ENCODE peak calls at places on chromosomes 13 and 19, in four cellular contexts. One of them, this sample, is unnamed.

GRCh38 chr19:2181618-2181997 is 17.9 kb downstream of the DOT1L start:
- DNase-seq in activated T-helper 1 cell treated with anti-CD3 and anti-CD28 coated beads, Interleukin-12 subunit alpha, Interleukin-12 subunit beta, Interleukin-2, Interleukin-4 antibody, amounts not matched to agents 30 ng/mL and 10 ng/mL and 1 ng/mL, durations not matched to agents 14 hours and 24 hours and 36 hours: no peak
- DNase-seq in stimulated activated naive CD8-positive, alpha-beta T cell treated with anti-CD3 and anti-CD28 coated beads, Interleukin-15, Interleukin-2, amounts not matched to agents 100 U/mL and 50 U/mL, for 24 hours: no peak
- DNase-seq in effector memory CD8-positive, alpha-beta T cell: no peak
- DNase-seq in this sample: no peak

GRCh38 chr13:102903659-102904407 is 58.0 kb downstream of the ERCC5 start:
- DNase-seq in activated T-helper 1 cell treated with anti-CD3 and anti-CD28 coated beads, Interleukin-12 subunit alpha, Interleukin-12 subunit beta, Interleukin-2, Interleukin-4 antibody, amounts not matched to agents 30 ng/mL and 10 ng/mL and 1 ng/mL, durations not matched to agents 14 hours and 24 hours and 36 hours: no peak
- DNase-seq in stimulated activated naive CD8-positive, alpha-beta T cell treated with anti-CD3 and anti-CD28 coated beads, Interleukin-15, Interleukin-2, amounts not matched to agents 100 U/mL and 50 U/mL, for 24 hours: no peak
- DNase-seq in effector memory CD8-positive, alpha-beta T cell: no peak
- DNase-seq in this sample: no peak

GRCh38 chr13:92823059-92823458 is 403.5 kb upstream of the GPC6 start:
- DNase-seq in activated T-helper 1 cell treated with anti-CD3 and anti-CD28 coated beads, Interleukin-12 subunit alpha, Interleukin-12 subunit beta, Interleukin-2, Interleukin-4 antibody, amounts not matched to agents 30 ng/mL and 10 ng/mL and 1 ng/mL, durations not matched to agents 14 hours and 24 hours and 36 hours: no peak
- DNase-seq in stimulated activated naive CD8-positive, alpha-beta T cell treated with anti-CD3 and anti-CD28 coated beads, Interleukin-15, Interleukin-2, amounts not matched to agents 100 U/mL and 50 U/mL, for 24 hours: no peak
- DNase-seq in effector memory CD8-positive, alpha-beta T cell: no peak
- DNase-seq in this sample: no peak

GRCh38 chr19:12777217-12778019 is 2.1 kb upstream of the HOOK2 start:
- DNase-seq in activated T-helper 1 cell treated with anti-CD3 and anti-CD28 coated beads, Interleukin-12 subunit alpha, Interleukin-12 subunit beta, Interleukin-2, Interleukin-4 antibody, amounts not matched to agents 30 ng/mL and 10 ng/mL and 1 ng/mL, durations not matched to agents 14 hours and 24 hours and 36 hours: peak; percentile 78
- DNase-seq in stimulated activated naive CD8-positive, alpha-beta T cell treated with anti-CD3 and anti-CD28 coated beads, Interleukin-15, Interleukin-2, amounts not matched to agents 100 U/mL and 50 U/mL, for 24 hours: peak; percentile 93
- DNase-seq in effector memory CD8-positive, alpha-beta T cell: peak; percentile 74
- DNase-seq in this sample: peak; percentile 84

GRCh38 chr19:5058456-5059190 is 89.7 kb downstream of the KDM4B start:
- DNase-seq in activated T-helper 1 cell treated with anti-CD3 and anti-CD28 coated beads, Interleukin-12 subunit alpha, Interleukin-12 subunit beta, Interleukin-2, Interleukin-4 antibody, amounts not matched to agents 30 ng/mL and 10 ng/mL and 1 ng/mL, durations not matched to agents 14 hours and 24 hours and 36 hours: no peak
- DNase-seq in stimulated activated naive CD8-positive, alpha-beta T cell treated with anti-CD3 and anti-CD28 coated beads, Interleukin-15, Interleukin-2, amounts not matched to agents 100 U/mL and 50 U/mL, for 24 hours: no peak
- DNase-seq in effector memory CD8-positive, alpha-beta T cell: no peak
- DNase-seq in this sample: no peak

GRCh38 chr13:44399045-44399444 is 25.4 kb downstream of the SERP2 start:
- DNase-seq in activated T-helper 1 cell treated with anti-CD3 and anti-CD28 coated beads, Interleukin-12 subunit alpha, Interleukin-12 subunit beta, Interleukin-2, Interleukin-4 antibody, amounts not matched to agents 30 ng/mL and 10 ng/mL and 1 ng/mL, durations not matched to agents 14 hours and 24 hours and 36 hours: no peak
- DNase-seq in stimulated activated naive CD8-positive, alpha-beta T cell treated with anti-CD3 and anti-CD28 coated beads, Interleukin-15, Interleukin-2, amounts not matched to agents 100 U/mL and 50 U/mL, for 24 hours: no peak
- DNase-seq in effector memory CD8-positive, alpha-beta T cell: no peak
- DNase-seq in this sample: no peak

GRCh38 chr19:39996218-39996810 is 546 bp upstream of the ZNF546 start:
- DNase-seq in activated T-helper 1 cell treated with anti-CD3 and anti-CD28 coated beads, Interleukin-12 subunit alpha, Interleukin-12 subunit beta, Interleukin-2, Interleukin-4 antibody, amounts not matched to agents 30 ng/mL and 10 ng/mL and 1 ng/mL, durations not matched to agents 14 hours and 24 hours and 36 hours: no peak
- DNase-seq in stimulated activated naive CD8-positive, alpha-beta T cell treated with anti-CD3 and anti-CD28 coated beads, Interleukin-15, Interleukin-2, amounts not matched to agents 100 U/mL and 50 U/mL, for 24 hours: peak; percentile 49
- DNase-seq in effector memory CD8-positive, alpha-beta T cell: peak; percentile 44
- DNase-seq in this sample: no peak

GRCh38 chr13:40576369-40576768 is 90.1 kb downstream of the FOXO1 start:
- DNase-seq in activated T-helper 1 cell treated with anti-CD3 and anti-CD28 coated beads, Interleukin-12 subunit alpha, Interleukin-12 subunit beta, Interleukin-2, Interleukin-4 antibody, amounts not matched to agents 30 ng/mL and 10 ng/mL and 1 ng/mL, durations not matched to agents 14 hours and 24 hours and 36 hours: no peak
- DNase-seq in stimulated activated naive CD8-positive, alpha-beta T cell treated with anti-CD3 and anti-CD28 coated beads, Interleukin-15, Interleukin-2, amounts not matched to agents 100 U/mL and 50 U/mL, for 24 hours: no peak
- DNase-seq in effector memory CD8-positive, alpha-beta T cell: no peak
- DNase-seq in this sample: no peak

GRCh38 chr13:113856716-113857065 is 7.2 kb downstream of the GAS6 start:
- DNase-seq in activated T-helper 1 cell treated with anti-CD3 and anti-CD28 coated beads, Interleukin-12 subunit alpha, Interleukin-12 subunit beta, Interleukin-2, Interleukin-4 antibody, amounts not matched to agents 30 ng/mL and 10 ng/mL and 1 ng/mL, durations not matched to agents 14 hours and 24 hours and 36 hours: no peak
- DNase-seq in stimulated activated naive CD8-positive, alpha-beta T cell treated with anti-CD3 and anti-CD28 coated beads, Interleukin-15, Interleukin-2, amounts not matched to agents 100 U/mL and 50 U/mL, for 24 hours: no peak
- DNase-seq in effector memory CD8-positive, alpha-beta T cell: no peak
- DNase-seq in this sample: peak; percentile 61

GRCh38 chr19:48868196-48868886 is at the start of gene PLEKHA4:
- DNase-seq in activated T-helper 1 cell treated with anti-CD3 and anti-CD28 coated beads, Interleukin-12 subunit alpha, Interleukin-12 subunit beta, Interleukin-2, Interleukin-4 antibody, amounts not matched to agents 30 ng/mL and 10 ng/mL and 1 ng/mL, durations not matched to agents 14 hours and 24 hours and 36 hours: no peak
- DNase-seq in stimulated activated naive CD8-positive, alpha-beta T cell treated with anti-CD3 and anti-CD28 coated beads, Interleukin-15, Interleukin-2, amounts not matched to agents 100 U/mL and 50 U/mL, for 24 hours: no peak
- DNase-seq in effector memory CD8-positive, alpha-beta T cell: no peak
- DNase-seq in this sample: peak; percentile 88

This sample was measured in psoas muscle.